ENCODE peak calls at places on chromosomes 11 and 22, in seven cellular contexts. P is HCT116, T is PC-9, Y is MM.1S, Q is fibroblast of lung, O is upper lobe of left lung, A is brain microvascular endothelial cell. V is an unnamed sample. For H3K36me3, the result is how much of the 10 kb centered on the place peaks cover.

GRCh38 chr11:31816467-31817053 is 5.4 kb upstream of the PAX6 start:
- DNase-seq in O (peak), T (no peak), Y (no peak), Q (no peak), A (no peak), P (no peak), V (no peak)

GRCh38 chr11:123239371-123240150 is 44.5 kb upstream of the CLMP start:
- DNase-seq in O (no peak), Y (no peak), Q (peak), A (no peak), P (no peak), T (no peak), V (no peak)

GRCh38 chr11:121385693-121386092 is 66.4 kb upstream of the SORL1 start:
- DNase-seq in A (no peak), Q (no peak), T (no peak), P (no peak), Y (no peak), O (no peak), V (no peak)

GRCh38 chr11:61751384-61751783 is 1.1 kb upstream of the MYRF start:
- DNase-seq in P (no peak), A (no peak), Q (no peak), O (no peak), T (no peak), Y (no peak), V (no peak)

GRCh38 chr11:79579063-79579462 is 138.2 kb upstream of the TENM4 start:
- DNase-seq in T (no peak), Q (peak), A (no peak), Y (no peak), O (no peak), P (no peak), V (no peak)

GRCh38 chr11:2272241-2272945 is 2.0 kb upstream of the ASCL2 start:
- DNase-seq in Y (no peak), O (no peak), P (no peak), T (no peak), Q (no peak), A (no peak), V (peak)

GRCh38 chr22:32063701-32064100 is 20.6 kb downstream of the SLC5A1 start:
- DNase-seq in Y (no peak), O (no peak), P (no peak), Q (no peak), A (no peak), T (no peak), V (no peak)

GRCh38 chr22:46710842-46711241 is 27.2 kb downstream of the CERK start:
- DNase-seq in T (no peak), O (no peak), A (no peak), Y (no peak), P (no peak), Q (peak), V (no peak)

GRCh38 chr11:69934861-69935494 is 115.8 kb upstream of the FGF3 start:
- DNase-seq in O (no peak), A (peak), T (peak), P (peak), Q (peak), Y (no peak), V (no peak)

GRCh38 chr11:67396258-67396581 is 4.4 kb downstream of the RAD9A start:
- DNase-seq in Y (no peak), O (peak), A (no peak), P (no peak), T (no peak), Q (no peak), V (no peak)

GRCh38 chr11:2164081-2164480 is 3.1 kb upstream of the INS start:
- DNase-seq in Y (no peak), T (no peak), O (peak), P (no peak), Q (no peak), A (no peak), V (no peak)

GRCh38 chr11:70699294-70700221 is 301.2 kb downstream of the CTTN start:
- DNase-seq in A (no peak), Y (no peak), Q (no peak), P (no peak), T (no peak), O (no peak), V (no peak)

GRCh38 chr22:20124083-20124787 is 7.2 kb upstream of the TRMT2A start:
- DNase-seq in Q (no peak), O (peak), A (no peak), Y (no peak), T (no peak), P (no peak), V (no peak)
- H3K36me3 ChIP-seq in Q (under half), O (under half), A (half or more), Y (under half), T (under half), P (under half), V (under half)

GRCh38 chr11:131917634-131918384 is 547.4 kb downstream of the NTM start:
- DNase-seq in Q (no peak), A (no peak), O (peak), P (no peak), Y (no peak), T (no peak), V (no peak)

GRCh38 chr11:131913267-131913666 is 542.9 kb downstream of the NTM start:
- DNase-seq in O (no peak), T (no peak), Q (peak), A (no peak), Y (no peak), P (no peak), V (no peak)

GRCh38 chr11:131916633-131917032 is 546.2 kb downstream of the NTM start:
- DNase-seq in Y (no peak), A (no peak), O (no peak), P (no peak), T (no peak), Q (no peak), V (no peak)

GRCh38 chr11:131912127-131912526 is 541.7 kb downstream of the NTM start:
- DNase-seq in Y (no peak), A (no peak), Q (no peak), T (no peak), P (no peak), O (no peak), V (no peak)

DNA sequence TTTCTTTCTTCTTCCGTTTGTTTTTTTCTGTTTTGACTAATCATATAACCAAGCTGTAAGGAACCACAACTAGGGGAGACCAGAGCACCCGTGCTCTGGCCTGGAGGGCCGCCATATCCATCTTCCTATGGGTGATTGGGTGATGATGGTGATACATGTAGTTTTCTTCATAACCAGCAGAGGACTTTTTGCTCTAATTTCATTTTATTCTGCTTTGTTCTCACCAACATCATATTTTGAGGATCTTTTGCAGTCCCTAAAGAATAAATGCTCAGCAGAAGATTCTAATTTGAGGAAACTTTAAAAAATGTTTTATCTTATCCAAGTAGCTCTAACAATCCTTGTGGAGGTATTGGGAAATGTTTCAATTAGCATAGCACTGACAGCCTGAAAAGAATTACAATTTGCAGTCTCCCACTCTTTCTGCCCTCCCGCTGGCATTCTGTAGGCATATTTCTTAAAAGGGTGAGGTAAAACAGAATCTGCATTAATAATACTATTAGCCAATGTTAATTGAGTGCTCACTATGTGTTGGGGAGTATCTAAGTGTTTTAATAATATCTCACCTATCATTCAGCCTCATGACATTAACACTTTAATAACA is 544.0 kb downstream of the NTM start:
- DNase-seq in O (no peak), Q (no peak), T (no peak), P (no peak), A (no peak), Y (no peak), V (no peak)
- TF ChIP-seq CTCF in O (peak), Q (peak), T (no peak), P (no peak), A (peak), Y (no peak), V (no peak)

GRCh38 chr11:12523180-12523924 is 146.0 kb downstream of the PARVA start:
- DNase-seq in P (no peak), Q (no peak), T (no peak), Y (no peak), O (peak), A (no peak), V (no peak)
- H3K27ac ChIP-seq in P (no peak), Q (no peak), T (no peak), Y (no peak), O (no peak), A (no peak), V (no peak)

GRCh38 chr11:12259956-12260355 is 117.4 kb upstream of the PARVA start:
- DNase-seq in T (no peak), Y (no peak), A (no peak), Q (no peak), O (no peak), P (no peak), V (no peak)
- H3K36me3 ChIP-seq in T (under half), Y (under half), A (half or more), Q (under half), O (under half), P (under half), V (under half)

GRCh38 chr22:30453731-30454510 is 17.9 kb downstream of the SEC14L3 start:
- DNase-seq in A (no peak), P (no peak), Q (no peak), Y (no peak), T (no peak), O (no peak), V (no peak)
- TF ChIP-seq CTCF in A (no peak), P (no peak), Q (no peak), Y (no peak), T (no peak), O (no peak), V (no peak)

GRCh38 chr11:937853-938261 is 12.2 kb downstream of the AP2A2 start:
- DNase-seq in T (no peak), P (no peak), Q (no peak), Y (no peak), O (no peak), A (no peak), V (no peak)
- H3K27ac ChIP-seq in T (no peak), P (no peak), Q (no peak), Y (no peak), O (no peak), A (no peak), V (no peak)